ENCODE peak calls at places on chromosomes 2 and 18, in five cellular contexts. One of them, this sample, is unnamed.

GRCh38 chr2:162086904-162087303 is 12.9 kb upstream of the DPP4 start:
- DNase-seq in GM23338: no peak
- DNase-seq in HCT116: no peak
- DNase-seq in IMR-90: no peak
- DNase-seq in fibroblast of lung: peak; percentile 78
- DNase-seq in this sample: peak; percentile 74

GRCh38 chr18:55497825-55498403 is 90.1 kb downstream of the TCF4 start:
- DNase-seq in GM23338: no peak
- DNase-seq in HCT116: no peak
- DNase-seq in IMR-90: no peak
- DNase-seq in fibroblast of lung: no peak
- DNase-seq in this sample: no peak

GRCh38 chr2:160700006-160700405 is 206.4 kb upstream of the RBMS1 start:
- DNase-seq in GM23338: no peak
- DNase-seq in HCT116: no peak
- DNase-seq in IMR-90: no peak
- DNase-seq in fibroblast of lung: peak; percentile 21
- DNase-seq in this sample: no peak

GRCh38 chr18:59605633-59606192 is 91.5 kb downstream of the CCBE1 start:
- DNase-seq in GM23338: no peak
- DNase-seq in HCT116: no peak
- DNase-seq in IMR-90: peak; percentile 78
- DNase-seq in fibroblast of lung: peak; percentile 41
- DNase-seq in this sample: peak; percentile 32

GRCh38 chr2:3248754-3249476 is 128.7 kb downstream of the EIPR1 start:
- DNase-seq in GM23338: no peak
- DNase-seq in HCT116: no peak
- DNase-seq in IMR-90: no peak
- DNase-seq in fibroblast of lung: no peak
- DNase-seq in this sample: no peak

GRCh38 chr2:239299218-239299939 is 101.4 kb downstream of the HDAC4 start:
- DNase-seq in GM23338: no peak
- DNase-seq in HCT116: no peak
- DNase-seq in IMR-90: no peak
- DNase-seq in fibroblast of lung: no peak
- DNase-seq in this sample: no peak

GRCh38 chr2:240401308-240401707 is 34.2 kb upstream of the GPC1 start:
- DNase-seq in GM23338: no peak
- DNase-seq in HCT116: no peak
- DNase-seq in IMR-90: no peak
- DNase-seq in fibroblast of lung: no peak
- DNase-seq in this sample: no peak

GRCh38 chr2:158300394-158300793 is 156.2 kb downstream of the CCDC148 start:
- DNase-seq in GM23338: no peak
- DNase-seq in HCT116: no peak
- DNase-seq in IMR-90: no peak
- DNase-seq in fibroblast of lung: no peak
- DNase-seq in this sample: no peak

GRCh38 chr2:18703555-18703954 is 114.2 kb upstream of the NT5C1B start:
- DNase-seq in GM23338: no peak
- DNase-seq in HCT116: no peak
- DNase-seq in IMR-90: no peak
- DNase-seq in fibroblast of lung: peak; percentile 58
- DNase-seq in this sample: peak; percentile 56

GRCh38 chr2:98537390-98537972 is 70.8 kb downstream of the COA5 start:
- DNase-seq in GM23338: no peak
- DNase-seq in HCT116: no peak
- DNase-seq in IMR-90: no peak
- DNase-seq in fibroblast of lung: no peak
- DNase-seq in this sample: no peak

GRCh38 chr2:43325448-43325811 is 99.0 kb upstream of the ZFP36L2 start:
- DNase-seq in GM23338: no peak
- DNase-seq in HCT116: no peak
- DNase-seq in IMR-90: no peak
- DNase-seq in fibroblast of lung: no peak
- DNase-seq in this sample: no peak

GRCh38 chr2:186540971-186541370 is 48.9 kb upstream of the ITGAV start:
- DNase-seq in GM23338: no peak
- DNase-seq in HCT116: no peak
- DNase-seq in IMR-90: peak; percentile 49
- DNase-seq in fibroblast of lung: peak; percentile 41
- DNase-seq in this sample: peak; percentile 26

GRCh38 chr2:202025816-202026215 is 7.8 kb upstream of the FZD7 start:
- DNase-seq in GM23338: no peak
- DNase-seq in HCT116: no peak
- DNase-seq in IMR-90: no peak
- DNase-seq in fibroblast of lung: no peak
- DNase-seq in this sample: no peak

GRCh38 chr2:11342561-11343343 is 1.7 kb downstream of the ROCK2 start:
- DNase-seq in GM23338: no peak
- DNase-seq in HCT116: peak; percentile 34
- DNase-seq in IMR-90: peak; percentile 87
- DNase-seq in fibroblast of lung: peak; percentile 80
- DNase-seq in this sample: peak; percentile 72

GRCh38 chr2:67641302-67641701 is 244.2 kb downstream of the ETAA1 start:
- DNase-seq in GM23338: no peak
- DNase-seq in HCT116: no peak
- DNase-seq in IMR-90: no peak
- DNase-seq in fibroblast of lung: no peak
- DNase-seq in this sample: peak; percentile 8

GRCh38 chr18:37332764-37333420 is 232.7 kb downstream of the CELF4 start:
- DNase-seq in GM23338: no peak
- DNase-seq in HCT116: no peak
- DNase-seq in IMR-90: no peak
- DNase-seq in fibroblast of lung: no peak
- DNase-seq in this sample: no peak

GRCh38 chr2:195364015-195364965 is 292.7 kb upstream of the SLC39A10 start:
- DNase-seq in GM23338: no peak
- DNase-seq in HCT116: no peak
- DNase-seq in IMR-90: peak; percentile 71
- DNase-seq in fibroblast of lung: peak; percentile 76
- DNase-seq in this sample: peak; percentile 72

GRCh38 chr18:32049393-32050161 is 31.0 kb downstream of the RNF125 start:
- DNase-seq in GM23338: no peak
- DNase-seq in HCT116: no peak
- DNase-seq in IMR-90: no peak
- DNase-seq in fibroblast of lung: peak; percentile 55
- DNase-seq in this sample: peak; percentile 52

GRCh38 chr2:33726415-33726814 is 127.3 kb upstream of the FAM98A start:
- DNase-seq in GM23338: no peak
- DNase-seq in HCT116: no peak
- DNase-seq in IMR-90: no peak
- DNase-seq in fibroblast of lung: no peak
- DNase-seq in this sample: no peak

GRCh38 chr2:29923110-29923721 is 1.8 kb upstream of the ALK start:
- DNase-seq in GM23338: peak; percentile 87
- DNase-seq in HCT116: peak; percentile 42
- DNase-seq in IMR-90: peak; percentile 54
- DNase-seq in fibroblast of lung: peak; percentile 46
- DNase-seq in this sample: peak; percentile 18

GRCh38 chr2:224400886-224401632 is 848 bp downstream of the FAM124B start:
- DNase-seq in GM23338: no peak
- DNase-seq in HCT116: no peak
- DNase-seq in IMR-90: no peak
- DNase-seq in fibroblast of lung: no peak
- DNase-seq in this sample: no peak

GRCh38 chr18:7735606-7736175 is 168.6 kb downstream of the PTPRM start:
- DNase-seq in GM23338: no peak
- DNase-seq in HCT116: no peak
- DNase-seq in IMR-90: no peak
- DNase-seq in fibroblast of lung: no peak
- DNase-seq in this sample: no peak

GRCh38 chr18:7733642-7734041 is 166.5 kb downstream of the PTPRM start:
- DNase-seq in GM23338: no peak
- DNase-seq in HCT116: no peak
- DNase-seq in IMR-90: peak; percentile 4
- DNase-seq in fibroblast of lung: no peak
- DNase-seq in this sample: no peak

GRCh38 chr18:7730682-7731081 is 163.6 kb downstream of the PTPRM start:
- DNase-seq in GM23338: no peak
- DNase-seq in HCT116: no peak
- DNase-seq in IMR-90: no peak
- DNase-seq in fibroblast of lung: no peak
- DNase-seq in this sample: no peak

GRCh38 chr18:7737483-7737882 is 170.4 kb downstream of the PTPRM start:
- DNase-seq in GM23338: no peak
- DNase-seq in HCT116: no peak
- DNase-seq in IMR-90: no peak
- DNase-seq in fibroblast of lung: peak; percentile 36
- DNase-seq in this sample: no peak

DNA sequence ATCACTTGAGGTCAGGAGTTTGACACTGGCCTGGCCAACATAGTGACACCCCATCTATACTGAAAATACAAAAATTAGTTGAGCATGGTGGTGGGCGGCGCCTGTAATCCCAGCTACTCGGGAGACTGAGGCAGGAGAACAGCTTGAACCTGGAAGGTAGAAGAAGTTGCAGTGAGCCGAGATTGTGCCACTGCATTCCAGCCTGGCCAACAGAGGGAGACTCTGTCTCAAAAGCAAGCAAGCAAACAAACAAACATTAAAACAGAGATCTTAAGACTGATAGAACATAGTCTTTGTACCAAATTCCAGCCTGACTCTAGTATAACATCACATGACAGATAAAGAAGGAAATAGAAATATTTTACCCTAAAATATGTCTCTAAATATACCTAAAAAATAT is 168.1 kb downstream of the PTPRM start:
- DNase-seq in GM23338: no peak
- DNase-seq in HCT116: no peak
- DNase-seq in IMR-90: no peak
- DNase-seq in fibroblast of lung: no peak
- DNase-seq in this sample: no peak
- TF ChIP-seq CTCF in GM23338: peak; percentile 55
- TF ChIP-seq CTCF in HCT116: no peak
- TF ChIP-seq CTCF in IMR-90: no peak
- TF ChIP-seq CTCF in fibroblast of lung: peak; percentile 30
- TF ChIP-seq CTCF in this sample: no peak

GRCh38 chr18:63890950-63891304 is 3.4 kb downstream of the SERPINB2 start:
- DNase-seq in GM23338: no peak
- DNase-seq in HCT116: no peak
- DNase-seq in IMR-90: peak; percentile 18
- DNase-seq in fibroblast of lung: no peak
- DNase-seq in this sample: no peak
- H2AFZ ChIP-seq in GM23338: no peak overlapping the region
- H2AFZ ChIP-seq in HCT116: no peak overlapping the region
- H2AFZ ChIP-seq in IMR-90: no peak overlapping the region
- H2AFZ ChIP-seq in fibroblast of lung: no peak overlapping the region
- H2AFZ ChIP-seq in this sample: no peak overlapping the region

DNA sequence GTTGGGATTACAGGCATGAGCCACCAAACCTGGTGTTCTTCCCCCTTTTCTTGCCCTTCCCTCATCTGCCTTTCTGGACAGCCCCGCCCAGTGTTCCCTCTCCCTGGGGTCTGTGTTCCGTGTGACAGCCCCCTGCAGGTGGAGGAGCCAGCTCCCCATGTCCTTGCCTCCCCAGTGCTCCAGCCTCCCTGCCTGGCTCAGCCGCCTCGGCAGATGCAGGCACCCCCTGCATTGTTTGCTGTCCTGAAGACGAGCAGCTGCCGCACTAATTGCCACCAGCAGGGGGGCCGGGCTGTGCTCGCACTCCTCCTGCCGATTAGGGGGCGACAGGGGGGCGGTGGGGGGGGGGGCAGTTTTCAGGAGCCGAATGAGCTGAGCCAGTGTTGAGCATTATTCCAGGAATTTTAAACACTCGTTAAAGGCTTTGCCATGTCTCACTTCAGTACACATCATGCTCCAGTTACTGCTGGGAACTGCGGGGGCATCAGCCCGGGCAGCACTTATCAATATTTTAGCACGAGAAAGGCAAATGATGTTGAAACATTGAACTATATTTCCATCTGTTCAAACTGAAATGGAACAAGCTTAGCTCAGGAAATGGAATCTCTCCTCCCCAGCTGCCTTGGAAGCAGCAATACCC is 23.3 kb downstream of the SIX3 start:
- DNase-seq in GM23338: peak; percentile 78
- DNase-seq in HCT116: no peak
- DNase-seq in IMR-90: no peak
- DNase-seq in fibroblast of lung: no peak
- DNase-seq in this sample: no peak
- TF ChIP-seq CTCF in GM23338: peak; percentile 39
- TF ChIP-seq CTCF in HCT116: no peak
- TF ChIP-seq CTCF in IMR-90: peak; percentile 6
- TF ChIP-seq CTCF in fibroblast of lung: peak; percentile 26
- TF ChIP-seq CTCF in this sample: no peak

GRCh38 chr18:5630766-5631413 is 87.1 kb upstream of the EPB41L3 start:
- DNase-seq in GM23338: no peak
- DNase-seq in HCT116: no peak
- DNase-seq in IMR-90: no peak
- DNase-seq in fibroblast of lung: no peak
- DNase-seq in this sample: peak; percentile 53

GRCh38 chr18:5630057-5630765 is 86.4 kb upstream of the EPB41L3 start:
- DNase-seq in GM23338: peak; percentile 91
- DNase-seq in HCT116: no peak
- DNase-seq in IMR-90: peak; percentile 41
- DNase-seq in fibroblast of lung: peak; percentile 70
- DNase-seq in this sample: no peak

GRCh38 chr18:5626130-5626880 is 82.5 kb upstream of the EPB41L3 start:
- DNase-seq in GM23338: no peak
- DNase-seq in HCT116: no peak
- DNase-seq in IMR-90: no peak
- DNase-seq in fibroblast of lung: no peak
- DNase-seq in this sample: no peak

GRCh38 chr18:5627756-5628511 is 84.1 kb upstream of the EPB41L3 start:
- DNase-seq in GM23338: peak; percentile 28
- DNase-seq in HCT116: no peak
- DNase-seq in IMR-90: no peak
- DNase-seq in fibroblast of lung: no peak
- DNase-seq in this sample: no peak

DNA sequence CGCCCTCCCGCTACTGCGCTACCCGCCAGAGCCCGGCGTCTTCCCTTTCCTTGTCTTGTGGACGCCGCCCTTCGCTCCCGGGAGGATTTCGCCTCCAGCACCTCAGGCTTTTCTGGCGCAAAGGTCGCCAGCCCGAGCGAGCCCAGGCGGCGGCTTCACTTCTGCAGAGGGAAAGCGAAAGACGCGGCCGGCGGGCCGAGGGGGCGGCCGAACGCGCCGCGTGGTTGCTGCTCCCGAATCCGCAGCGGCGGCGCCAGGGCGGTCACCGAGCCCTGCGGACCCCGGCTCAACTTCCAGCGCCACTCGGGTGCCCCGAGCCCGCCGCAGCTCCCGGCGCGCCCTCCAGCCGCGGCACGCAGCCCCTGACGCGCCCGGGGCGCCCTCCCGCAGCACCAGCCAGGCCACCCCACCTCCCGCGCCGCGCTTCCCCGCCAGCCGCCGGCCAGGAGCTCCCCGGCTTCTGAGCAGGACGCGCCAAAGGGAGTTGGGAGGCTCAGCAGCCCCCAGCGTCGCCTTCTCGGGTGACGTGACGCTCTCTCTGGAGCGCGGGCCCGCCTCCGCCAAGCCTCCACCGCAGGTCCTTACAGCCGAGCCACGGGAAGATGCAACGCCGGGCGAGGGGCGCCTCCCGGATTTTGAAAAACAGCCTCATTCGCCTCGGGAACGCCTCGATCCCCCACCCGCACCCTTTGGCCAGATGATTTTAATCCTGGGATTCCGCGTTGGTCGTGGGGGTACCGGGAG is 84.9 kb upstream of the EPB41L3 start:
- DNase-seq in GM23338: peak; percentile 63
- DNase-seq in HCT116: no peak
- DNase-seq in IMR-90: peak; percentile 17
- DNase-seq in fibroblast of lung: peak; percentile 48
- DNase-seq in this sample: peak; percentile 29
- H2AFZ ChIP-seq in GM23338: peak overlapping the region; percentile 96
- H2AFZ ChIP-seq in HCT116: no peak overlapping the region
- H2AFZ ChIP-seq in IMR-90: peak overlapping the region; percentile 93
- H2AFZ ChIP-seq in fibroblast of lung: peak overlapping the region; percentile 30
- H2AFZ ChIP-seq in this sample: peak overlapping the region; percentile 92